ENCODE peak calls at places on chromosomes 4 and X, in six cellular contexts. S is fibroblast of the aortic adventitia, U is thoracic aorta, J is heart left ventricle, T is tibial nerve, W is GM10248. O is an unnamed sample.

GRCh38 chr4:15891312-15891711 is 47.2 kb downstream of the FGFBP1 start:
- DNase-seq in S (no peak), U (no peak), J (no peak), T (no peak), W (peak; percentile 23), O (no peak)

GRCh38 chrX:45506149-45506768 is 305.6 kb upstream of the DIPK2B start:
- DNase-seq in S (no peak), U (no peak), J (no peak), T (no peak), W (no peak), O (no peak)

GRCh38 chr4:100952590-100952989 is 394.7 kb downstream of the PPP3CA start:
- DNase-seq in S (no peak), U (no peak), J (no peak), T (no peak), W (no peak), O (no peak)

GRCh38 chr4:87657525-87657924 is 7.4 kb downstream of the DMP1 start:
- DNase-seq in S (peak; percentile 30), U (no peak), J (no peak), T (no peak), W (no peak), O (no peak)

GRCh38 chrX:109347618-109348017 is 134.3 kb downstream of the GUCY2F start:
- DNase-seq in S (peak; percentile 73), U (no peak), J (no peak), T (no peak), W (no peak), O (no peak)

GRCh38 chrX:12480956-12481355 is 310.3 kb upstream of the PRPS2 start:
- DNase-seq in S (peak; percentile 18), U (no peak), J (no peak), T (no peak), W (no peak), O (no peak)

GRCh38 chr4:72701987-72702819 is 133.2 kb upstream of the ADAMTS3 start:
- DNase-seq in S (peak; percentile 83), U (no peak), J (no peak), T (no peak), W (peak; percentile 26), O (no peak)

GRCh38 chr4:8836664-8837171 is 34.9 kb downstream of the HMX1 start:
- DNase-seq in S (no peak), U (no peak), J (peak; percentile 5), T (peak; percentile 10), W (no peak), O (peak; percentile 48)

GRCh38 chr4:16896871-16897270 is 1.6 kb downstream of the LDB2 start:
- DNase-seq in S (peak; percentile 91), U (no peak), J (no peak), T (no peak), W (no peak), O (no peak)

GRCh38 chrX:53303195-53303594 is 21.8 kb upstream of the IQSEC2 start:
- DNase-seq in S (no peak), U (no peak), J (no peak), T (no peak), W (no peak), O (no peak)

GRCh38 chr4:13261486-13262257 is 222.5 kb downstream of the RAB28 start:
- DNase-seq in S (no peak), U (no peak), J (no peak), T (no peak), W (no peak), O (no peak)

GRCh38 chrX:74925210-74926088 is at the start of gene NEXMIF:
- DNase-seq in S (no peak), U (no peak), J (no peak), T (no peak), W (peak; percentile 45), O (no peak)

GRCh38 chrX:37380920-37381319 is 31.8 kb downstream of the PRRG1 start:
- DNase-seq in S (peak; percentile 83), U (no peak), J (no peak), T (no peak), W (no peak), O (no peak)

GRCh38 chr4:3703677-3704521 is 62.3 kb upstream of the ADRA2C start:
- DNase-seq in S (no peak), U (no peak), J (no peak), T (no peak), W (no peak), O (peak; percentile 56)

GRCh38 chrX:15781964-15782711 is 8.1 kb upstream of the ZRSR2 start:
- DNase-seq in S (no peak), U (no peak), J (no peak), T (no peak), W (peak; percentile 58), O (no peak)
- TF ChIP-seq CTCF in S (no peak), U (no peak), J (no peak), T (no peak), W (peak; percentile 4), O (no peak)

GRCh38 chr4:140358281-140358680 is 15.2 kb upstream of the SCOC start:
- DNase-seq in S (no peak), U (no peak), J (no peak), T (no peak), W (no peak), O (no peak)

GRCh38 chr4:140361099-140361498 is 12.3 kb upstream of the SCOC start:
- DNase-seq in S (no peak), U (no peak), J (no peak), T (no peak), W (no peak), O (no peak)

GRCh38 chr4:140363051-140363450 is 10.4 kb upstream of the SCOC start:
- DNase-seq in S (no peak), U (no peak), J (no peak), T (no peak), W (no peak), O (no peak)

GRCh38 chr4:140357868-140358267 is 15.6 kb upstream of the SCOC start:
- DNase-seq in S (no peak), U (no peak), J (no peak), T (no peak), W (no peak), O (no peak)

DNA sequence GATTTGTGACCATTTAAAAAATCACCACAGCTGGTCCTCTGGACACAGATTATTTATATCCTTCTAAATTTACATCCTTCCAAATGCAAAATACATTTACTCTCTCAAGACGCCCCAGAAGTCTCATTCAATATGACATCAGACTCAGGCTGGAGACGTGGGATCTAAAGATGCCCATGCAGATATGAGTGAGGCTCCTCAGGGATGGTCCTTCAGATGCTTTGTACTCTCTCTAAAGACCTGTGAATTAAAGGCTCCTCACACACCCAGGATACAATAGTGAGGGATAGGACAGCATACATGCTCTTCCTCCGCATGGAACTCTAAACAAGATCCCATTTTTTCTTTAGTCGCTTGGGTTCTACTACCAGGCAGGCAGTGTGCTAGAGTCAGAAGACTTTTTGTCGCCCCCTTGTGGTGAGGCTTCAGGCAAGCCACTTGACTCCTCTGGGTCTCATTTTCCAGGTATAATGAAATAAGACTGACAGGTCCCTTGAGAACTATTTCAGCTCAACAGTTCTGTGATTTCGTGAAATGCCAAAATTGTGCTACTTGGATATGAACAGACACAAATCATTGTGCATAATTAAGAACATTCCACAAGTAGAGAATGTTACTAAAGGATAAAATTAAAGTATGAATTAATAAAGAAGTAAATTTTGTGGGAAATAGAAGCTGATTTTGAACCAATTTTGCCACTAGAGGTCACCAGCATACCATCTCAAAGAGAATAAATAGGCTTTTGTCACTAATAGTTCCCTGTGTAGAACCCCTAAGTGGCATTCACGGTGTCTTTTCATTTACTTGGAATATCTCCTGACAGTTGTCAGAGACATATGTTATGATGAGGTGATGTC is 13.6 kb upstream of the SCOC start:
- DNase-seq in S (peak; percentile 87), U (no peak), J (peak; percentile 66), T (peak; percentile 51), W (peak; percentile 47), O (no peak)
- TF ChIP-seq CTCF in S (peak; percentile 88), U (peak; percentile 80), J (peak; percentile 82), T (peak; percentile 64), W (peak; percentile 70), O (peak; percentile 80)

GRCh38 chr4:7007944-7008343 is 35.2 kb upstream of the TADA2B start:
- DNase-seq in S (no peak), U (no peak), J (no peak), T (no peak), W (no peak), O (no peak)

GRCh38 chr4:7006411-7006810 is 36.8 kb upstream of the TADA2B start:
- DNase-seq in S (no peak), U (no peak), J (no peak), T (no peak), W (no peak), O (no peak)

GRCh38 chr4:7005571-7005970 is 37.6 kb upstream of the TADA2B start:
- DNase-seq in S (no peak), U (no peak), J (no peak), T (no peak), W (no peak), O (no peak)

GRCh38 chr4:7009591-7009990 is 33.6 kb upstream of the TADA2B start:
- DNase-seq in S (no peak), U (no peak), J (no peak), T (no peak), W (no peak), O (no peak)

DNA sequence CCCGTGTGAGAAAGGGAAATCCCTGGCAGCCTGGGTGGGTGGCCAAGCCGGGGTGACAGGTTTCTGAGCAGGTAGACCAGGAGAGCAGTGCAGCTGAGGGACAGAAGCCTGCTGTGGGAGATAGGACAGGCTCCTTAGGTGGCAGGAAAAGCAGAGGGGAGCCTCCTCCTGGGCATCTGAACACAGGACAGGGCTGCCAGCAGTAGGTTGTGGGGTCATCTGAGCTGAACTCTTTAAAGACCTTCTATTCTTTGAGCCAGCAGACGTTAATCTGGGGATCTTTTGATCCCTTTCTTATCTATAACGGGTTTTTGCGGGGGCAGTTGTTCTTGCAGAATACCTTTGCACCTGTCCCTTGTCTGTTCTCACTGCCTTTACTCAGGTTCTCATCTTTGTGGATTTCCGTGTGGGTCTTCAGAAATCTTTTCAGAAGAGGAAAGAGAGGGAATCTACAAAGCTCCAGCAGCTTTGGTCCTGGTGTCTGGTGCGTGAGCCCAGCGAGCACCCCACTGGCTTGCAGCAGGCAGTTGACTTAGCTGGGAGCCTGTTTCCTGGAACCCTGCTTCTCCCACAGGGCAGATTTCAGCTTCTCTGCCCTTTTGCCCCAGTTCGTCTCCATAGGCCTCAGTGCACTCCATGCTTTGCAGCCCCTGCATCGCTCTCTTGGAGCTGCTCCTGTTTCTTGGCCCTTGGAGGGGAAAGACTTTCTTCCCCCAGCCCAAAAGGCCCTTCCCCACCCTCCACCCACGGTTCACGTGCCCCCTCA is 35.8 kb upstream of the TADA2B start:
- DNase-seq in S (no peak), U (no peak), J (no peak), T (no peak), W (no peak), O (no peak)
- TF ChIP-seq CTCF in S (no peak), U (no peak), J (no peak), T (no peak), W (no peak), O (no peak)

DNA sequence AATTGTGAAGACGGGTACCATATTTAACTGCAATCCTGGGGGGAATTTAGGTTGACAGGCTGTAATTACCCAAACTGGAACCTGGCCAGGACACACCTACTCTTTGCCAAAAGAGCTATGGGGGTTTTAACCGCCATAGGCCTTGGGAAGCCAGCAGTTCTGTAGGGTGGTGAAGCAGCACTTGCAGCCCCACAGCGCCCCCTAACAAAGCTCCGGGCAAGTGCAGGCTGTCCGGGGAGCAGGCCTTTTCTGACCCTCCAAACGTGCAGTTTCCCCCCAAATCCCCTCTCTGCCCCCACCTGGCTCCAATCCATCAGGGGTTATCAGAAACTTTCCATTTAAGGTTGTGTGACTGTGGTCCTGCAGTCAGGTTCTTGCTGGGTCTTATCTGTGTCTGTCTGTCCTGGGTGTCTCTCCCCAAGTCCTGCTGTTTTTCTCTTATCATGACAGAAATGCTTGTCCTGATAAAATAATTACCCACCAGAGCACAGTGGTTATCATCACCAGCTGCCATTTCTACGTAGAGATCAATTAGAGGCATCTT is 350.9 kb downstream of the MID1IP1 start:
- DNase-seq in S (peak; percentile 4), U (no peak), J (peak; percentile 24), T (no peak), W (peak; percentile 46), O (no peak)
- TF ChIP-seq CTCF in S (peak; percentile 56), U (peak; percentile 27), J (peak; percentile 44), T (peak; percentile 15), W (peak; percentile 49), O (peak; percentile 36)